ENCODE peak calls at places on chromosomes 4 and X, in ten cellular contexts. One of them, this sample, is unnamed.

GRCh38 chrX:80751456-80751855 is 58.2 kb downstream of the BRWD3 start:
- DNase-seq in HL-60: no peak
- DNase-seq in spleen: no peak
- DNase-seq in upper lobe of left lung: no peak
- DNase-seq in stomach: no peak
- DNase-seq in esophagus muscularis mucosa: no peak
- DNase-seq in H1: no peak
- DNase-seq in Panc1: no peak
- DNase-seq in transverse colon: no peak
- DNase-seq in GM12892: no peak
- DNase-seq in this sample: no peak

GRCh38 chrX:68832101-68832416 is 3.2 kb downstream of the EFNB1 start:
- DNase-seq in HL-60: peak; percentile 72
- DNase-seq in spleen: no peak
- DNase-seq in upper lobe of left lung: peak; percentile 34
- DNase-seq in stomach: peak; percentile 45
- DNase-seq in esophagus muscularis mucosa: no peak
- DNase-seq in H1: no peak
- DNase-seq in Panc1: no peak
- DNase-seq in transverse colon: peak; percentile 60
- DNase-seq in GM12892: no peak
- DNase-seq in this sample: peak; percentile 42

GRCh38 chrX:68508799-68509198 is 9.9 kb downstream of the YIPF6 start:
- DNase-seq in HL-60: no peak
- DNase-seq in spleen: no peak
- DNase-seq in upper lobe of left lung: no peak
- DNase-seq in stomach: no peak
- DNase-seq in esophagus muscularis mucosa: no peak
- DNase-seq in H1: no peak
- DNase-seq in Panc1: no peak
- DNase-seq in transverse colon: no peak
- DNase-seq in GM12892: no peak
- DNase-seq in this sample: no peak

GRCh38 chr4:70925899-70926635 is 23.9 kb downstream of the MOB1B start:
- DNase-seq in HL-60: no peak
- DNase-seq in spleen: no peak
- DNase-seq in upper lobe of left lung: no peak
- DNase-seq in stomach: no peak
- DNase-seq in esophagus muscularis mucosa: no peak
- DNase-seq in H1: no peak
- DNase-seq in Panc1: no peak
- DNase-seq in transverse colon: no peak
- DNase-seq in GM12892: no peak
- DNase-seq in this sample: no peak

GRCh38 chr4:166386491-166387367 is 513.7 kb downstream of the TLL1 start:
- DNase-seq in HL-60: no peak
- DNase-seq in spleen: no peak
- DNase-seq in upper lobe of left lung: no peak
- DNase-seq in stomach: no peak
- DNase-seq in esophagus muscularis mucosa: no peak
- DNase-seq in H1: no peak
- DNase-seq in Panc1: no peak
- DNase-seq in transverse colon: no peak
- DNase-seq in GM12892: no peak
- DNase-seq in this sample: no peak

GRCh38 chr4:37243722-37244582 is 591 bp upstream of the NWD2 start:
- DNase-seq in HL-60: no peak
- DNase-seq in spleen: no peak
- DNase-seq in upper lobe of left lung: no peak
- DNase-seq in stomach: no peak
- DNase-seq in esophagus muscularis mucosa: no peak
- DNase-seq in H1: peak; percentile 31
- DNase-seq in Panc1: no peak
- DNase-seq in transverse colon: peak; percentile 12
- DNase-seq in GM12892: no peak
- DNase-seq in this sample: peak; percentile 9

GRCh38 chr4:171025776-171026175 is 787.4 kb upstream of the GALNTL6 start:
- DNase-seq in HL-60: peak; percentile 41
- DNase-seq in spleen: no peak
- DNase-seq in upper lobe of left lung: no peak
- DNase-seq in stomach: no peak
- DNase-seq in esophagus muscularis mucosa: no peak
- DNase-seq in H1: no peak
- DNase-seq in Panc1: no peak
- DNase-seq in transverse colon: no peak
- DNase-seq in GM12892: no peak
- DNase-seq in this sample: no peak

GRCh38 chrX:17374619-17375360 is at the start of gene NHS:
- DNase-seq in HL-60: peak; percentile 13
- DNase-seq in spleen: peak; percentile 71
- DNase-seq in upper lobe of left lung: peak; percentile 36
- DNase-seq in stomach: peak; percentile 65
- DNase-seq in esophagus muscularis mucosa: peak; percentile 92
- DNase-seq in H1: peak; percentile 43
- DNase-seq in Panc1: no peak
- DNase-seq in transverse colon: peak; percentile 75
- DNase-seq in GM12892: peak; percentile 20
- DNase-seq in this sample: no peak

DNA sequence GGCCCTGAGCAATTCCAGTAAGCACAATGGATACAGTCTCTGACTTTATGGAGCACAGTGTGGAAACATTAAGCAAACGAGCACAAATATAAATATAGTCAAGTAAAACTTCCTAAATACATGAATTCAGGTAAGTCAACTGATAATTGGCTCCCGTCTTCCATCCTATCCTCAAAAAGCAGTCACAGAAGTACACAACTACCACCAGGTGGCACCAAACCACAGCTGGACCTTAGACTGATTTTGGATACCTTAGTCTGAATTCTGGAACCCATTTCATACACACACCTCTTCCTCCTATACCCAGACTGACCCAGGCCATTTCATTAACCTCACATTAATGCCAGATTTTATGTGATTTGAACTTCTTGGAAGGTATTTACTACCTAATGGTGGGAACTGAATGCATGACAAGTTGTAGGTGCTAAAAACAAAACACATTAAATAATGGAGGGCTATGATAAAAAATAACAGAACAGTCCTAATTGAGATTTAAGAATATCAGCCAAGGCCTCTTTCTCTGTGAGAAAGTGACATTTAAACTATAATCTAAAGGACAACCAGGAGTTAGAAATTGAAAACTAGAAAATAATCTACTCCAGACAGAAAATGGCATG is 77.5 kb downstream of the ELF2 start:
- DNase-seq in HL-60: peak; percentile 76
- DNase-seq in spleen: no peak
- DNase-seq in upper lobe of left lung: peak; percentile 63
- DNase-seq in stomach: peak; percentile 69
- DNase-seq in esophagus muscularis mucosa: no peak
- DNase-seq in H1: no peak
- DNase-seq in Panc1: peak; percentile 63
- DNase-seq in transverse colon: peak; percentile 71
- DNase-seq in GM12892: peak; percentile 44
- DNase-seq in this sample: peak; percentile 37
- TF ChIP-seq POLR2AphosphoS5 in HL-60: no peak
- TF ChIP-seq POLR2AphosphoS5 in spleen: no peak
- TF ChIP-seq POLR2AphosphoS5 in upper lobe of left lung: no peak
- TF ChIP-seq POLR2AphosphoS5 in stomach: peak; percentile 31
- TF ChIP-seq POLR2AphosphoS5 in esophagus muscularis mucosa: peak; percentile 27
- TF ChIP-seq POLR2AphosphoS5 in H1: no peak
- TF ChIP-seq POLR2AphosphoS5 in Panc1: no peak
- TF ChIP-seq POLR2AphosphoS5 in transverse colon: no peak
- TF ChIP-seq POLR2AphosphoS5 in GM12892: no peak
- TF ChIP-seq POLR2AphosphoS5 in this sample: no peak

GRCh38 chr4:138519436-138519835 is 277.3 kb upstream of the SLC7A11 start:
- DNase-seq in HL-60: no peak
- DNase-seq in spleen: no peak
- DNase-seq in upper lobe of left lung: no peak
- DNase-seq in stomach: no peak
- DNase-seq in esophagus muscularis mucosa: no peak
- DNase-seq in H1: no peak
- DNase-seq in Panc1: no peak
- DNase-seq in transverse colon: no peak
- DNase-seq in GM12892: no peak
- DNase-seq in this sample: no peak

GRCh38 chr4:138521809-138522208 is 279.7 kb upstream of the SLC7A11 start:
- DNase-seq in HL-60: no peak
- DNase-seq in spleen: peak; percentile 56
- DNase-seq in upper lobe of left lung: no peak
- DNase-seq in stomach: no peak
- DNase-seq in esophagus muscularis mucosa: no peak
- DNase-seq in H1: no peak
- DNase-seq in Panc1: no peak
- DNase-seq in transverse colon: no peak
- DNase-seq in GM12892: no peak
- DNase-seq in this sample: no peak

DNA sequence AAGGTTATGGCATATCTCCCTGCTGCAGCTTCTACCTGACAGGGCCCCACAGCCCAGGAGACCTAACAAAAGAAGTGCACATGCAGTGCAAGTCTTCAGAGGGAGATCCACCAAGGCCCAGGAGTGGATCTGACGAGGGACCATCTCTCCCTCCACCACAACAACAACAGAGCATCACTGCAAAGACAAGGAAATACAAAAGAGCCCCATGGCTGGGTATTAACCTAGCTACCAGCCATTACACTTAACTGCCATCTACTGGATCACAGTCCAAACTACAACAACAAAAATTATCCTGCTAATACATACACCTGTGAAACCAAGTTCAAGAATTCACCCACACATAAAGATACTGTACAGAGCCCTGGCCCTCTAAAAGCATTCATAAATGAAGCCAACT is 280.2 kb upstream of the SLC7A11 start:
- DNase-seq in HL-60: peak; percentile 29
- DNase-seq in spleen: no peak
- DNase-seq in upper lobe of left lung: no peak
- DNase-seq in stomach: no peak
- DNase-seq in esophagus muscularis mucosa: no peak
- DNase-seq in H1: no peak
- DNase-seq in Panc1: peak; percentile 5
- DNase-seq in transverse colon: no peak
- DNase-seq in GM12892: no peak
- DNase-seq in this sample: no peak
- TF ChIP-seq POLR2AphosphoS5 in HL-60: no peak
- TF ChIP-seq POLR2AphosphoS5 in spleen: no peak
- TF ChIP-seq POLR2AphosphoS5 in upper lobe of left lung: no peak
- TF ChIP-seq POLR2AphosphoS5 in stomach: no peak
- TF ChIP-seq POLR2AphosphoS5 in esophagus muscularis mucosa: no peak
- TF ChIP-seq POLR2AphosphoS5 in H1: no peak
- TF ChIP-seq POLR2AphosphoS5 in Panc1: no peak
- TF ChIP-seq POLR2AphosphoS5 in transverse colon: no peak
- TF ChIP-seq POLR2AphosphoS5 in GM12892: no peak
- TF ChIP-seq POLR2AphosphoS5 in this sample: no peak

GRCh38 chrX:154349359-154349935 is 25.0 kb downstream of the FLNA start:
- DNase-seq in HL-60: no peak
- DNase-seq in spleen: no peak
- DNase-seq in upper lobe of left lung: no peak
- DNase-seq in stomach: no peak
- DNase-seq in esophagus muscularis mucosa: no peak
- DNase-seq in H1: no peak
- DNase-seq in Panc1: no peak
- DNase-seq in transverse colon: peak; percentile 11
- DNase-seq in GM12892: no peak
- DNase-seq in this sample: no peak

GRCh38 chrX:154350429-154351182 is 23.8 kb downstream of the FLNA start:
- DNase-seq in HL-60: no peak
- DNase-seq in spleen: no peak
- DNase-seq in upper lobe of left lung: no peak
- DNase-seq in stomach: no peak
- DNase-seq in esophagus muscularis mucosa: no peak
- DNase-seq in H1: no peak
- DNase-seq in Panc1: no peak
- DNase-seq in transverse colon: peak; percentile 17
- DNase-seq in GM12892: no peak
- DNase-seq in this sample: no peak

GRCh38 chrX:154349979-154350378 is 24.5 kb downstream of the FLNA start:
- DNase-seq in HL-60: no peak
- DNase-seq in spleen: no peak
- DNase-seq in upper lobe of left lung: no peak
- DNase-seq in stomach: no peak
- DNase-seq in esophagus muscularis mucosa: no peak
- DNase-seq in H1: no peak
- DNase-seq in Panc1: no peak
- DNase-seq in transverse colon: no peak
- DNase-seq in GM12892: no peak
- DNase-seq in this sample: no peak

GRCh38 chrX:154348114-154348531 is 26.3 kb downstream of the FLNA start:
- DNase-seq in HL-60: no peak
- DNase-seq in spleen: peak; percentile 51
- DNase-seq in upper lobe of left lung: no peak
- DNase-seq in stomach: no peak
- DNase-seq in esophagus muscularis mucosa: no peak
- DNase-seq in H1: no peak
- DNase-seq in Panc1: no peak
- DNase-seq in transverse colon: no peak
- DNase-seq in GM12892: no peak
- DNase-seq in this sample: no peak

DNA sequence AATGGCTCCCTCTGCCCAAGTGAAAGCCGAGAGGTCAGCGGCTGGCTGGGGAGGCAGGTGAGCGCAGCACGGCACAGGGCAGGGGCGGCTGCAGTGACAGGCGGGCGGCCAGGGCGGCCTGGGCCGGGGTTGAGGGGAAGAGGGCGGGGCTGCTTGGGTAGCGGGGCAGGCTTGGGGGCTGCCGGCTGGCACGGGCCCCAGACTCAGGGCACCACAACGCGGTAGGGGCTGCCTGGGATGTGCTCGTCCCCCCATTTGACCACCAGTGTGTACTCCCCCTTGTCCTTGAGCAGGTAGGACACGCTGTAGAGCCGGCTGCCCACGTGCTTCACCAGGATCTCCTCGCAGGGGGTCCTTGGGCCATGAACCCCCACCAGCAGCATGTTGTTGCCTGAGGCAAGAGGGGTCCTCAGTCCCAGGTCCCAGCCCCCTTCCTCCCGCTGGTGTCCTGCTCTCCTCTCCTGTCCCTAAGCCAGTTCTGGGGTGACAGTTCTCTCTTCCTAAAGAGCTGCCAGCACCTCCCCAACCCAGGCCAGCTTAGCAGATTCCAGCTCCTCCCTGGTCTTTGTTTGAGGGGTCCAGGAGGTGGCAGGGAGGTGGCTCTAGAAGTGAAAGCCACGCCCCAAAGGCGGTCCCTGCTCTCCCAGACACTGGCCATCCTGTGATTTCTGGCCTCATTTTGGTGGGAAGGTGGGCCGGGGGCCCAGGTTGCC is 25.6 kb downstream of the FLNA start:
- DNase-seq in HL-60: no peak
- DNase-seq in spleen: peak; percentile 76
- DNase-seq in upper lobe of left lung: no peak
- DNase-seq in stomach: no peak
- DNase-seq in esophagus muscularis mucosa: no peak
- DNase-seq in H1: no peak
- DNase-seq in Panc1: no peak
- DNase-seq in transverse colon: no peak
- DNase-seq in GM12892: no peak
- DNase-seq in this sample: no peak
- TF ChIP-seq POLR2AphosphoS5 in HL-60: peak; percentile 31
- TF ChIP-seq POLR2AphosphoS5 in spleen: no peak
- TF ChIP-seq POLR2AphosphoS5 in upper lobe of left lung: no peak
- TF ChIP-seq POLR2AphosphoS5 in stomach: no peak
- TF ChIP-seq POLR2AphosphoS5 in esophagus muscularis mucosa: peak; percentile 26
- TF ChIP-seq POLR2AphosphoS5 in H1: peak; percentile 59
- TF ChIP-seq POLR2AphosphoS5 in Panc1: no peak
- TF ChIP-seq POLR2AphosphoS5 in transverse colon: no peak
- TF ChIP-seq POLR2AphosphoS5 in GM12892: peak; percentile 18
- TF ChIP-seq POLR2AphosphoS5 in this sample: no peak

GRCh38 chr4:158809611-158810486 is 41.0 kb downstream of the FNIP2 start:
- DNase-seq in HL-60: peak; percentile 60
- DNase-seq in spleen: no peak
- DNase-seq in upper lobe of left lung: peak; percentile 62
- DNase-seq in stomach: no peak
- DNase-seq in esophagus muscularis mucosa: no peak
- DNase-seq in H1: no peak
- DNase-seq in Panc1: peak; percentile 50
- DNase-seq in transverse colon: peak; percentile 43
- DNase-seq in GM12892: no peak
- DNase-seq in this sample: no peak

GRCh38 chr4:158808399-158808798 is 39.6 kb downstream of the FNIP2 start:
- DNase-seq in HL-60: no peak
- DNase-seq in spleen: no peak
- DNase-seq in upper lobe of left lung: no peak
- DNase-seq in stomach: no peak
- DNase-seq in esophagus muscularis mucosa: no peak
- DNase-seq in H1: no peak
- DNase-seq in Panc1: no peak
- DNase-seq in transverse colon: no peak
- DNase-seq in GM12892: no peak
- DNase-seq in this sample: no peak

GRCh38 chr4:158807696-158808095 is 38.9 kb downstream of the FNIP2 start:
- DNase-seq in HL-60: no peak
- DNase-seq in spleen: no peak
- DNase-seq in upper lobe of left lung: no peak
- DNase-seq in stomach: no peak
- DNase-seq in esophagus muscularis mucosa: no peak
- DNase-seq in H1: no peak
- DNase-seq in Panc1: no peak
- DNase-seq in transverse colon: no peak
- DNase-seq in GM12892: no peak
- DNase-seq in this sample: no peak

GRCh38 chr4:158802914-158803313 is 34.1 kb downstream of the FNIP2 start:
- DNase-seq in HL-60: no peak
- DNase-seq in spleen: no peak
- DNase-seq in upper lobe of left lung: no peak
- DNase-seq in stomach: no peak
- DNase-seq in esophagus muscularis mucosa: no peak
- DNase-seq in H1: no peak
- DNase-seq in Panc1: no peak
- DNase-seq in transverse colon: no peak
- DNase-seq in GM12892: no peak
- DNase-seq in this sample: no peak

DNA sequence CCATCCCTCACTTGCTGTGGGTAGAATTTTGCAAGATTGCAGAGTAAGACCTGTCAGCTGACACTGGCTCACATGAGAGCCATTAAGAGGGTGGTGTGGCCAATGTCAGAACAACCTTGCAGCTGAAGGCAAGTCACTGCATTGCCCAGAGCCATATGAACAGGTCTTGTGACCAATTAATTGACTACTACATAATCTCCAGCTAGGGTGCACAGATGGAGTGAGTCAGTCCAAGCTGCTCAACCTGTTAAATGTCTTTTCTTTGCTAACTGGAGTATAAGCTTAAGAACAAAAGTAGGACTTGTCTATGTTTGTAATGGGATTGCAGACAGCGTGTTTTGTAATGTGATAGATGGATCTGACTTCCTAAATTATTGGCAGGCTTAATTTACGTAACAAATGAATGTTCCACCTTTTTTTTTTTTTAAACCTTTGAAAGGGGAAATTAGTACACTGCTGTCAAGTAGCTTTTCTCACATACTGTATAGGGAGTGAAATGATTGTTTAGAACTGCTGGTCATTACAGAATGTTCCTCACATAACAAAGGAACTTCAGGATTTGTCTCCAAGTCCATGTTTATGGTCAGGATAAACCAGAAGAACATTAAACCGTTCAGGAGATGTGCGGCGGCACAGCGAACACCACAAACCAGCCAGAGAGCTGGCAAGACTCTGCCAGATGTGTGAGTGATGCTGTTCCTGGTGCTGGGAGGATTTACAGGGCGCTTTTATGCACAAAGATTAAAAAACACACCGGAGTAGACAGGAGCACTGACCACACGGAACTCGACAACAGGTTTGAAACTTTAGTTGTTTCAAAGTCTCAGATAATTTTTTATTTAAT is 37.0 kb downstream of the FNIP2 start:
- DNase-seq in HL-60: peak; percentile 89
- DNase-seq in spleen: no peak
- DNase-seq in upper lobe of left lung: peak; percentile 82
- DNase-seq in stomach: peak; percentile 38
- DNase-seq in esophagus muscularis mucosa: no peak
- DNase-seq in H1: no peak
- DNase-seq in Panc1: no peak
- DNase-seq in transverse colon: no peak
- DNase-seq in GM12892: no peak
- DNase-seq in this sample: no peak
- TF ChIP-seq POLR2AphosphoS5 in HL-60: peak; percentile 22
- TF ChIP-seq POLR2AphosphoS5 in spleen: no peak
- TF ChIP-seq POLR2AphosphoS5 in upper lobe of left lung: no peak
- TF ChIP-seq POLR2AphosphoS5 in stomach: peak; percentile 70
- TF ChIP-seq POLR2AphosphoS5 in esophagus muscularis mucosa: peak; percentile 71
- TF ChIP-seq POLR2AphosphoS5 in H1: no peak
- TF ChIP-seq POLR2AphosphoS5 in Panc1: no peak
- TF ChIP-seq POLR2AphosphoS5 in transverse colon: no peak
- TF ChIP-seq POLR2AphosphoS5 in GM12892: no peak
- TF ChIP-seq POLR2AphosphoS5 in this sample: no peak